ENCODE peak calls at places on chromosomes 7 and 10, in six cellular contexts. One of them, this sample, is unnamed.

GRCh38 chr10:64733980-64734379 is 1212.8 kb downstream of the REEP3 start:
- DNase-seq in uterus: no peak
- DNase-seq in heart left ventricle: no peak
- DNase-seq in HCT116: peak; percentile 33
- DNase-seq in transverse colon: peak; percentile 9
- DNase-seq in thyroid gland: no peak
- DNase-seq in this sample: no peak

GRCh38 chr10:4822208-4822607 is 3.8 kb upstream of the AKR1E2 start:
- DNase-seq in uterus: no peak
- DNase-seq in heart left ventricle: no peak
- DNase-seq in transverse colon: no peak
- DNase-seq in thyroid gland: no peak
- DNase-seq in HCT116: no peak
- DNase-seq in this sample: no peak

GRCh38 chr7:75630549-75630948 is 108.2 kb downstream of the HIP1 start:
- DNase-seq in thyroid gland: no peak
- DNase-seq in uterus: no peak
- DNase-seq in HCT116: no peak
- DNase-seq in transverse colon: no peak
- DNase-seq in heart left ventricle: no peak
- DNase-seq in this sample: no peak

GRCh38 chr7:116249969-116250553 is 39.7 kb downstream of the TES start:
- DNase-seq in HCT116: peak; percentile 52
- DNase-seq in transverse colon: no peak
- DNase-seq in uterus: no peak
- DNase-seq in thyroid gland: no peak
- DNase-seq in heart left ventricle: no peak
- DNase-seq in this sample: no peak

GRCh38 chr10:86391986-86392722 is 25.6 kb upstream of the GRID1 start:
- DNase-seq in HCT116: no peak
- DNase-seq in transverse colon: no peak
- DNase-seq in heart left ventricle: no peak
- DNase-seq in uterus: no peak
- DNase-seq in thyroid gland: no peak
- DNase-seq in this sample: no peak

GRCh38 chr10:113446739-113447138 is 106.1 kb upstream of the HABP2 start:
- DNase-seq in heart left ventricle: no peak
- DNase-seq in transverse colon: no peak
- DNase-seq in thyroid gland: no peak
- DNase-seq in HCT116: no peak
- DNase-seq in uterus: no peak
- DNase-seq in this sample: no peak

GRCh38 chr10:110395350-110396283 is 90.9 kb upstream of the SMNDC1 start:
- DNase-seq in uterus: peak; percentile 62
- DNase-seq in heart left ventricle: no peak
- DNase-seq in thyroid gland: peak; percentile 61
- DNase-seq in HCT116: peak; percentile 96
- DNase-seq in transverse colon: peak; percentile 85
- DNase-seq in this sample: peak; percentile 85

GRCh38 chr7:77442631-77443420 is 26.7 kb upstream of the GSAP start:
- DNase-seq in uterus: no peak
- DNase-seq in heart left ventricle: no peak
- DNase-seq in HCT116: no peak
- DNase-seq in thyroid gland: no peak
- DNase-seq in transverse colon: no peak
- DNase-seq in this sample: no peak

GRCh38 chr7:64875658-64876406 is 27.2 kb upstream of the ZNF273 start:
- DNase-seq in HCT116: no peak
- DNase-seq in uterus: no peak
- DNase-seq in thyroid gland: no peak
- DNase-seq in transverse colon: no peak
- DNase-seq in heart left ventricle: no peak
- DNase-seq in this sample: no peak

GRCh38 chr7:124692420-124692819 is 73.2 kb downstream of the GPR37 start:
- DNase-seq in uterus: no peak
- DNase-seq in transverse colon: no peak
- DNase-seq in heart left ventricle: no peak
- DNase-seq in thyroid gland: no peak
- DNase-seq in HCT116: no peak
- DNase-seq in this sample: no peak

GRCh38 chr7:44867073-44867990 is 18.0 kb downstream of the PURB start:
- DNase-seq in heart left ventricle: no peak
- DNase-seq in thyroid gland: peak; percentile 9
- DNase-seq in HCT116: peak; percentile 19
- DNase-seq in uterus: peak; percentile 56
- DNase-seq in transverse colon: no peak
- DNase-seq in this sample: no peak

GRCh38 chr10:78566216-78567135 is 502.3 kb upstream of the ZMIZ1 start:
- DNase-seq in HCT116: no peak
- DNase-seq in uterus: peak; percentile 26
- DNase-seq in heart left ventricle: no peak
- DNase-seq in transverse colon: no peak
- DNase-seq in thyroid gland: no peak
- DNase-seq in this sample: no peak

GRCh38 chr10:112915590-112916572 is 34.2 kb upstream of the TCF7L2 start:
- DNase-seq in heart left ventricle: no peak
- DNase-seq in uterus: no peak
- DNase-seq in thyroid gland: no peak
- DNase-seq in HCT116: peak; percentile 80
- DNase-seq in transverse colon: peak; percentile 86
- DNase-seq in this sample: no peak

GRCh38 chr10:87092861-87093460 is 1.7 kb downstream of the GLUD1 start:
- DNase-seq in heart left ventricle: no peak
- DNase-seq in HCT116: no peak
- DNase-seq in uterus: no peak
- DNase-seq in thyroid gland: peak; percentile 11
- DNase-seq in transverse colon: peak; percentile 38
- DNase-seq in this sample: no peak

GRCh38 chr7:85320699-85321476 is 134.0 kb upstream of the SEMA3D start:
- DNase-seq in heart left ventricle: no peak
- DNase-seq in thyroid gland: peak; percentile 1
- DNase-seq in uterus: no peak
- DNase-seq in HCT116: no peak
- DNase-seq in transverse colon: no peak
- DNase-seq in this sample: no peak

DNA sequence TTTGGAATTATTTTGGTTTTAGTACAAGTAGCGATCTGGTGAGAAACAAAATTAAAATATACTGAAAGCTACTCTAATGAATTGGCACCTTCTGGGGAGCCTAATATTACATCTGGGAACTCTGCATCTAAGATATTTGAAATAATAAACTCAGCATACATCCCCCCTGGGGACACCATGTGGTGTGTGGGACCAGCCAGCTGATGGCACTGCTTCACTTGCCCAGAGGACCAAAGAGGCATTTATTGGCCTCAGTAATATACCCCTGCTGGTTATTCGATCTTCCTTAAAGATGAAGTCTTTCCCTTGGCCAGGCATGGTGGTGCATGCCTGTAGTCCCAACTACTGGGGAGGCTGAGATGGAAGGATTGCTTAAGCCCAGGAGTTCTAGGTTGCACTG is 195.1 kb upstream of the AUTS2 start:
- DNase-seq in HCT116: no peak
- DNase-seq in thyroid gland: peak; percentile 5
- DNase-seq in transverse colon: no peak
- DNase-seq in heart left ventricle: no peak
- DNase-seq in uterus: no peak
- DNase-seq in this sample: no peak
- TF ChIP-seq CTCF in HCT116: no peak
- TF ChIP-seq CTCF in thyroid gland: no peak
- TF ChIP-seq CTCF in transverse colon: no peak
- TF ChIP-seq CTCF in heart left ventricle: peak; percentile 12
- TF ChIP-seq CTCF in uterus: no peak
- TF ChIP-seq CTCF in this sample: peak; percentile 18

DNA sequence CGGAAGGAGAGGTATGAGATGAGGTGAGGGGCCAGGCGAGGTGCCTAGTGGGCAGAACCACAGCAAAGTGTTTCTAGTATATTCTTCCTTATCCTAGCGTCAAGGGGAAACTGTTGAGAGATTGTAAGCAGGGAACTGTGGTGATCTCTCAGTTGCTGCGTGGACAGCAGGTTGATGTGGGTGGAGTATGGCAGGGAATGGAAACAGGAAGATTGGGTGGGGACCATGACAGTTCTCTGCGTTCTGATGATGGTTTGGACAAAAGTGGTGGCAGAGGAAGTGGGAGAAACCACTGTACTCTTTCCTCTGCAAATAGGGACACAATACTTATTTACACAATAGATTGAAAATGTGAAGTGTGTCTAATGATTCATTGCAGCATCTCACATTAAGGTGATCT is 191.5 kb upstream of the GRB10 start:
- DNase-seq in uterus: no peak
- DNase-seq in HCT116: no peak
- DNase-seq in transverse colon: no peak
- DNase-seq in heart left ventricle: no peak
- DNase-seq in thyroid gland: no peak
- DNase-seq in this sample: no peak
- H3K4me1 ChIP-seq in uterus: no peaks in the 10 kb centered on the region
- H3K4me1 ChIP-seq in HCT116: peaks cover 5% of the 10 kb centered on the region
- H3K4me1 ChIP-seq in transverse colon: no peaks in the 10 kb centered on the region
- H3K4me1 ChIP-seq in heart left ventricle: no peaks in the 10 kb centered on the region
- H3K4me1 ChIP-seq in thyroid gland: no peaks in the 10 kb centered on the region
- H3K4me1 ChIP-seq in this sample: no peaks in the 10 kb centered on the region

DNA sequence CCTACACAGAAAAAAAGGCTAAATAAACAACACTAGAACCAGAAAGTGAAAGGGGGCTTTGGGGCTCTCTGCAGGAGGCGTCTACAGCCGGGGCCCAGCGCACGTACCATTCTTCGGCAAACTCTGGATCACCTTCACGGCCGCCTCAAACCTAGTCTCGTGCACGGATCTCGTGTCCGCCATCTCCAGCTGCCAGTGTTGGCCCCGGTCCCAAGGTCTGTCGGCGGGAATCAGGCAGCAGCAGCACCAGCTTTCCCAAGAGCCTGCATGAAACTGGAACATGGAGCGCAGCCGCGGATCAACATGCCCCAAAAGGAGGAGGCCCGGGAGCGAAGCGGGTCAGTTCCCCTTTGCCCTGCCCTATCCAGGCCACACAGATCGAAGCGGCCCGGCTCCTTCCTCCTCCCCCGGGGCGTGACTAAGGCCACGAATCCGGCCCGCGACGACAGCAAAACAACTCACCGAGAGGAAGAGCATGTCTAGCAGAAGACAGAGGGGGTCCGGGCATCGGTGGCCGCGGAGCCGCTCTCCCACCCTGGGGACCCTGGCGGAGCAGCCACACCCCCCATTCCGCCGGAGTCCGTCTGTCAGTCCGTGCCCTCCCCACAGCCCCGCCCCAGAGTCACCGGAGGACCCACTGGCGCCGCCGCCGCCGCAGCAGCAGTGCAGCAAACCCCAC is at the start of gene ACBD5:
- DNase-seq in HCT116: no peak
- DNase-seq in uterus: peak; percentile 86
- DNase-seq in transverse colon: peak; percentile 90
- DNase-seq in heart left ventricle: peak; percentile 94
- DNase-seq in thyroid gland: peak; percentile 94
- DNase-seq in this sample: peak; percentile 93
- TF ChIP-seq POLR2A in HCT116: no peak
- TF ChIP-seq POLR2A in uterus: peak; percentile 49
- TF ChIP-seq POLR2A in transverse colon: peak; percentile 87
- TF ChIP-seq POLR2A in heart left ventricle: no peak
- TF ChIP-seq POLR2A in thyroid gland: peak; percentile 13
- TF ChIP-seq POLR2A in this sample: peak; percentile 84

DNA sequence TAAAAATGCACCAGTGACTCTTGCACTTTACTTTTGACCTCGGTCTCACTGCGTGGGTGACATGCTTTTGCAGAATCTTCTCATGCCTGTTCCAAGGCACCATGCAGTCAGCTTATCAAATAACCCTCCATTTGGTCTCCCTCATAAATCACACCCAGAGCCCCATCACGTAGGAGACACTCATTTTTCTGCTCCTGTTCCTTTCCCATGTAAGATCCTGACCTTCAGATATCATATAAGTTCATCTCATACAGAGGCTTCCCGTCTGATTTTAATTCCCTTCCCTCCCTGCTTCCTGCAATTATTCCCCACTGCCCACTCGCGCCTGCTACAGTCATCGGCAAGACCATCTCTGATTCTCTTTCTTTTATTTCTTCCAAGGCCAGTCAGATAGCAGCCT is 1226.3 kb upstream of the AUTS2 start:
- DNase-seq in uterus: no peak
- DNase-seq in heart left ventricle: no peak
- DNase-seq in thyroid gland: no peak
- DNase-seq in HCT116: no peak
- DNase-seq in transverse colon: no peak
- DNase-seq in this sample: no peak
- TF ChIP-seq CTCF in uterus: no peak
- TF ChIP-seq CTCF in heart left ventricle: no peak
- TF ChIP-seq CTCF in thyroid gland: no peak
- TF ChIP-seq CTCF in HCT116: no peak
- TF ChIP-seq CTCF in transverse colon: no peak
- TF ChIP-seq CTCF in this sample: no peak

GRCh38 chr10:103445366-103445765 is 6.8 kb downstream of the CALHM2 start:
- DNase-seq in uterus: no peak
- DNase-seq in transverse colon: no peak
- DNase-seq in heart left ventricle: no peak
- DNase-seq in thyroid gland: no peak
- DNase-seq in HCT116: no peak
- DNase-seq in this sample: no peak
- H3K4me1 ChIP-seq in uterus: peaks cover 52% of the 10 kb centered on the region
- H3K4me1 ChIP-seq in transverse colon: peaks cover 7% of the 10 kb centered on the region
- H3K4me1 ChIP-seq in heart left ventricle: peaks cover 83% of the 10 kb centered on the region
- H3K4me1 ChIP-seq in thyroid gland: peaks cover 5% of the 10 kb centered on the region
- H3K4me1 ChIP-seq in HCT116: peaks cover 23% of the 10 kb centered on the region
- H3K4me1 ChIP-seq in this sample: no peaks in the 10 kb centered on the region

GRCh38 chr7:95772771-95773581 is 622 bp downstream of the DYNC1I1 start:
- DNase-seq in uterus: peak; percentile 20
- DNase-seq in transverse colon: peak; percentile 26
- DNase-seq in heart left ventricle: peak; percentile 62
- DNase-seq in thyroid gland: peak; percentile 26
- DNase-seq in HCT116: no peak
- DNase-seq in this sample: no peak
- TF ChIP-seq POLR2A in uterus: no peak
- TF ChIP-seq POLR2A in transverse colon: no peak
- TF ChIP-seq POLR2A in heart left ventricle: no peak
- TF ChIP-seq POLR2A in thyroid gland: no peak
- TF ChIP-seq POLR2A in HCT116: no peak
- TF ChIP-seq POLR2A in this sample: no peak

This sample was measured in right lobe of liver.